ENCODE peak calls at places on chromosomes 12 and 14, in seven cellular contexts. P is mesendoderm, K is aorta, Y is NCI-H748 treated with DMSO at 0.1 percent for 48 hours, Z is gastrocnemius medialis, T is cerebellum, G is AG09319. H is an unnamed sample.
A peak's percentile ranks its signal among the peaks of the same experiment; 100 is the strongest.

GRCh38 chr14:24688030-24688658 is 54.2 kb upstream of the GZMB start:
- DNase-seq in P (no peak), K (no peak), Y (no peak), Z (no peak), T (no peak), G (no peak), H (no peak)

GRCh38 chr14:94051779-94052178 is 25.6 kb downstream of the OTUB2 start:
- DNase-seq in P (no peak), K (no peak), Y (no peak), Z (no peak), T (no peak), G (no peak), H (no peak)

GRCh38 chr14:89504084-89504483 is 87.1 kb upstream of the FOXN3 start:
- DNase-seq in P (no peak), K (no peak), Y (no peak), Z (no peak), T (no peak), G (peak; percentile 7), H (peak; percentile 49)

GRCh38 chr12:18246057-18246456 is 15.3 kb upstream of the PIK3C2G start:
- DNase-seq in P (peak; percentile 21), K (no peak), Y (no peak), Z (no peak), T (no peak), G (no peak), H (no peak)

GRCh38 chr14:73879027-73879426 is 7.6 kb upstream of the ZNF410 start:
- DNase-seq in P (no peak), K (no peak), Y (no peak), Z (no peak), T (no peak), G (no peak), H (no peak)

GRCh38 chr14:51828017-51828797 is 32.2 kb upstream of the GNG2 start:
- DNase-seq in P (peak; percentile 74), K (no peak), Y (no peak), Z (peak; percentile 15), T (no peak), G (no peak), H (no peak)

GRCh38 chr12:89951050-89951693 is 242.5 kb upstream of the ATP2B1 start:
- DNase-seq in P (peak; percentile 48), K (no peak), Y (no peak), Z (no peak), T (peak; percentile 22), G (no peak), H (no peak)

GRCh38 chr12:47910486-47910885 is 5.7 kb upstream of the VDR start:
- DNase-seq in P (peak; percentile 21), K (no peak), Y (no peak), Z (peak; percentile 29), T (no peak), G (no peak), H (no peak)

GRCh38 chr12:74945771-74946198 is 263.9 kb downstream of the KCNC2 start:
- DNase-seq in P (no peak), K (no peak), Y (no peak), Z (no peak), T (no peak), G (no peak), H (no peak)

H was measured in G401.